ENCODE peak calls at places on chromosomes 5 and 9, in four cellular contexts. C is neuronal stem cell, F is T-helper 9 cell, A is colonic mucosa. J is an unnamed sample.

GRCh38 chr5:176725521-176725920 is 78.2 kb downstream of the TSPAN17 start:
- DNase-seq in C (no peak), F (no peak), A (no peak), J (no peak)

GRCh38 chr9:5112109-5112592 is 73.3 kb downstream of the INSL6 start:
- DNase-seq in C (no peak), F (no peak), A (no peak), J (no peak)

GRCh38 chr5:24788829-24789509 is 144.2 kb upstream of the CDH10 start:
- DNase-seq in C (no peak), F (no peak), A (no peak), J (no peak)

GRCh38 chr5:38692780-38693507 is 136.5 kb upstream of the LIFR start:
- DNase-seq in C (no peak), F (no peak), A (no peak), J (no peak)

GRCh38 chr5:1751026-1751863 is 48.4 kb downstream of the MRPL36 start:
- DNase-seq in C (no peak), F (no peak), A (peak; percentile 4), J (no peak)

GRCh38 chr5:16178745-16179372 is 732 bp downstream of the MARCHF11 start:
- DNase-seq in C (peak; percentile 92), F (peak; percentile 3), A (peak; percentile 65), J (no peak)

GRCh38 chr5:180830253-180831138 is 27.9 kb upstream of the MGAT1 start:
- DNase-seq in C (no peak), F (peak; percentile 60), A (peak; percentile 74), J (peak; percentile 20)

GRCh38 chr5:158050401-158050800 is 191.5 kb upstream of the CLINT1 start:
- DNase-seq in C (no peak), F (no peak), A (no peak), J (no peak)

GRCh38 chr5:65796269-65796668 is 74.3 kb downstream of the NLN start:
- DNase-seq in C (no peak), F (no peak), A (no peak), J (no peak)